ENCODE peak calls at places on chromosomes 3 and 15, in nine cellular contexts. C, T, W, R, Y, J, Z, I and E are unnamed samples.

GRCh38 chr3:34856577-34856976 is 782.7 kb upstream of the ARPP21 start:
- DNase-seq in R (no peak), Z (no peak), W (no peak), C (no peak), Y (no peak), I (no peak), J (no peak), T (no peak), E (no peak)

GRCh38 chr3:30232142-30232541 is 374.3 kb upstream of the TGFBR2 start:
- DNase-seq in C (no peak), Y (no peak), I (no peak), W (no peak), J (no peak), R (no peak), T (no peak), Z (no peak), E (no peak)

GRCh38 chr3:13890377-13891016 is 10.6 kb upstream of the WNT7A start:
- DNase-seq in Z (peak), I (peak), W (no peak), R (peak), J (no peak), Y (no peak), C (no peak), T (no peak), E (peak)

GRCh38 chr3:50212502-50212901 is 7.4 kb downstream of the SLC38A3 start:
- DNase-seq in T (peak), J (no peak), C (no peak), Z (no peak), I (no peak), W (no peak), R (no peak), Y (no peak), E (no peak)

GRCh38 chr15:41394924-41395323 is 7.4 kb downstream of the NDUFAF1 start:
- DNase-seq in W (no peak), T (no peak), R (no peak), Z (no peak), J (no peak), C (no peak), Y (no peak), I (no peak), E (no peak)

GRCh38 chr3:186617038-186617934 is 4.4 kb downstream of the AHSG start:
- DNase-seq in R (peak), Y (peak), I (peak), J (peak), C (peak), Z (peak), T (peak), W (peak), E (peak)

GRCh38 chr15:65790692-65791334 is 1.3 kb downstream of the DENND4A start:
- DNase-seq in T (peak), R (no peak), I (peak), Z (no peak), C (no peak), Y (no peak), J (no peak), W (no peak), E (no peak)

GRCh38 chr15:79091204-79091867 is 756 bp upstream of the RASGRF1 start:
- DNase-seq in C (peak), T (peak), Z (peak), J (no peak), Y (no peak), R (peak), I (no peak), W (no peak), E (no peak)

GRCh38 chr3:108022316-108023150 is 68.3 kb downstream of the CD47 start:
- DNase-seq in Y (no peak), Z (no peak), R (no peak), C (no peak), J (no peak), I (no peak), W (no peak), T (no peak), E (no peak)

GRCh38 chr3:128470134-128470915 is 3.6 kb upstream of the DNAJB8 start:
- DNase-seq in I (no peak), J (no peak), W (no peak), T (no peak), Y (no peak), C (no peak), Z (no peak), R (no peak), E (no peak)

GRCh38 chr3:115113367-115113766 is 33.7 kb downstream of the ZBTB20 start:
- DNase-seq in Y (no peak), I (no peak), W (no peak), C (no peak), Z (no peak), T (no peak), J (no peak), R (no peak), E (no peak)

GRCh38 chr3:184235381-184236032 is 6.1 kb downstream of the VWA5B2 start:
- DNase-seq in Y (no peak), R (no peak), J (no peak), C (no peak), Z (no peak), T (no peak), I (no peak), W (no peak), E (no peak)

GRCh38 chr3:63862804-63863149 is 828 bp downstream of the THOC7 start:
- DNase-seq in W (no peak), J (no peak), Y (no peak), T (no peak), R (peak), Z (no peak), I (no peak), C (no peak), E (no peak)

GRCh38 chr3:189981668-189982067 is 139.0 kb downstream of the P3H2 start:
- DNase-seq in T (no peak), I (no peak), R (no peak), Y (peak), J (no peak), Z (no peak), C (no peak), W (no peak), E (no peak)

GRCh38 chr3:150407818-150408231 is 273 bp upstream of the TSC22D2 start:
- DNase-seq in I (no peak), J (no peak), R (no peak), Y (no peak), W (no peak), T (peak), C (no peak), Z (no peak), E (peak)

GRCh38 chr15:39508536-39508935 is 72.3 kb upstream of the THBS1 start:
- DNase-seq in T (no peak), Y (no peak), I (no peak), Z (no peak), J (no peak), W (no peak), R (no peak), C (no peak), E (no peak)

GRCh38 chr3:170811515-170811914 is 58.5 kb downstream of the RPL22L1 start:
- DNase-seq in R (no peak), Y (no peak), T (no peak), C (no peak), J (no peak), I (no peak), W (no peak), Z (no peak), E (no peak)

GRCh38 chr15:39756806-39757522 is 25.7 kb downstream of the FSIP1 start:
- DNase-seq in T (peak), Z (no peak), W (no peak), I (peak), R (no peak), C (no peak), Y (peak), J (no peak), E (no peak)

GRCh38 chr3:20769430-20769829 is 583.4 kb upstream of the SGO1 start:
- DNase-seq in Y (no peak), Z (no peak), R (no peak), J (no peak), I (no peak), C (no peak), T (no peak), W (no peak), E (no peak)

GRCh38 chr15:33026614-33027013 is 167.9 kb downstream of the FMN1 start:
- DNase-seq in Z (no peak), J (no peak), T (no peak), Y (no peak), I (no peak), R (no peak), W (no peak), C (no peak), E (no peak)

GRCh38 chr15:56734013-56734625 is 810 bp upstream of the ZNF280D start:
- DNase-seq in I (no peak), Y (no peak), J (no peak), W (no peak), C (no peak), R (peak), Z (no peak), T (peak), E (no peak)

GRCh38 chr3:165254812-165255211 is 58.6 kb upstream of the SLITRK3 start:
- DNase-seq in W (no peak), J (no peak), R (no peak), T (peak), Z (no peak), I (no peak), C (no peak), Y (no peak), E (no peak)

GRCh38 chr3:58072046-58072445 is 63.8 kb downstream of the FLNB start:
- DNase-seq in J (no peak), Z (no peak), Y (no peak), R (no peak), W (no peak), C (no peak), T (no peak), I (no peak), E (no peak)

GRCh38 chr15:72341361-72341760 is 21.4 kb upstream of the CELF6 start:
- DNase-seq in R (no peak), Z (no peak), Y (no peak), W (no peak), J (no peak), T (peak), I (no peak), C (no peak), E (no peak)

GRCh38 chr15:30877070-30877469 is 26.6 kb upstream of the FAN1 start:
- DNase-seq in R (no peak), C (no peak), Z (no peak), T (no peak), I (no peak), W (no peak), J (no peak), Y (no peak), E (no peak)

GRCh38 chr15:37014137-37014536 is 86.2 kb downstream of the MEIS2 start:
- DNase-seq in I (no peak), W (no peak), J (no peak), Z (no peak), R (no peak), Y (no peak), C (no peak), T (no peak), E (no peak)

GRCh38 chr15:33671456-33671855 is 296.8 kb upstream of the CHRM5 start:
- DNase-seq in R (no peak), Y (no peak), Z (no peak), I (no peak), T (no peak), C (no peak), W (no peak), J (no peak), E (no peak)

GRCh38 chr3:46228259-46229222 is 13.7 kb upstream of the CCR3 start:
- DNase-seq in J (no peak), I (no peak), C (no peak), Y (peak), T (no peak), R (no peak), Z (no peak), W (no peak), E (no peak)

GRCh38 chr3:36372534-36372935 is 7.8 kb upstream of the STAC start:
- DNase-seq in I (no peak), Z (no peak), W (no peak), R (no peak), T (no peak), J (no peak), Y (no peak), C (no peak), E (no peak)

GRCh38 chr3:11367116-11367781 is 95.1 kb downstream of the ATG7 start:
- DNase-seq in R (no peak), J (no peak), Z (no peak), I (no peak), T (peak), Y (peak), C (no peak), W (no peak), E (peak)

GRCh38 chr15:96838088-96838487 is 507.6 kb downstream of the NR2F2 start:
- DNase-seq in Y (no peak), I (no peak), W (no peak), R (no peak), Z (no peak), T (no peak), J (no peak), C (no peak), E (no peak)

GRCh38 chr3:104245981-104246380 is 1120.7 kb upstream of the ALCAM start:
- DNase-seq in R (no peak), W (no peak), Y (no peak), C (no peak), T (no peak), J (no peak), Z (no peak), I (no peak), E (no peak)

GRCh38 chr3:43913549-43913948 is 222.8 kb downstream of the ABHD5 start:
- DNase-seq in T (no peak), W (no peak), C (no peak), Y (no peak), R (no peak), I (no peak), Z (no peak), J (no peak), E (no peak)